ENCODE peak calls at places on chromosomes 4 and X, in seven cellular contexts. O, D, V, L, H, G and S are unnamed samples.

GRCh38 chr4:114287079-114287696 is 307.7 kb upstream of the ARSJ start:
- DNase-seq in D (no peak), V (no peak), H (no peak), G (no peak), L (no peak), O (no peak), S (no peak)

GRCh38 chr4:17491196-17491595 is 20.7 kb downstream of the QDPR start:
- DNase-seq in L (no peak), O (no peak), H (no peak), V (no peak), G (no peak), D (no peak), S (no peak)

GRCh38 chr4:72076562-72076961 is 44.8 kb downstream of the NPFFR2 start:
- DNase-seq in L (no peak), G (no peak), D (no peak), H (peak; percentile 73), V (no peak), O (no peak), S (peak; percentile 1)

GRCh38 chrX:148542481-148543255 is 42.3 kb downstream of the AFF2 start:
- DNase-seq in D (peak; percentile 39), V (no peak), H (no peak), L (no peak), O (no peak), G (no peak), S (no peak)

GRCh38 chr4:128288689-128289106 is 1.1 kb upstream of the PGRMC2 start:
- DNase-seq in D (peak; percentile 74), L (peak; percentile 6), G (no peak), V (no peak), H (no peak), O (no peak), S (peak; percentile 26)

GRCh38 chr4:26171953-26172352 is 148.9 kb upstream of the RBPJ start:
- DNase-seq in L (no peak), H (peak; percentile 92), V (no peak), D (no peak), O (no peak), G (no peak), S (peak; percentile 98)

GRCh38 chr4:181987392-181987791 is 255.8 kb upstream of the TENM3 start:
- DNase-seq in D (no peak), G (no peak), O (no peak), H (no peak), L (no peak), V (no peak), S (no peak)

GRCh38 chrX:108000751-108001150 is 18.6 kb upstream of the TEX13B start:
- DNase-seq in H (no peak), L (no peak), D (no peak), V (no peak), O (no peak), G (no peak), S (peak; percentile 56)

GRCh38 chr4:2303121-2303685 is 41.3 kb upstream of the MXD4 start:
- DNase-seq in L (no peak), D (no peak), H (no peak), G (peak; percentile 34), V (no peak), O (no peak), S (no peak)

GRCh38 chr4:159764343-159764952 is 661.6 kb downstream of the RAPGEF2 start:
- DNase-seq in L (no peak), D (peak; percentile 66), V (no peak), H (no peak), O (no peak), G (peak; percentile 50), S (peak; percentile 86)

GRCh38 chr4:25882226-25882625 is 19.4 kb upstream of the SEL1L3 start:
- DNase-seq in L (no peak), V (no peak), G (no peak), H (no peak), O (no peak), D (no peak), S (no peak)

GRCh38 chrX:136627381-136627780 is 20.6 kb upstream of the CD40LG start:
- DNase-seq in D (no peak), H (no peak), L (no peak), G (no peak), V (no peak), O (no peak), S (no peak)

GRCh38 chrX:4851534-4851933 is 1138.1 kb upstream of the PRKX start:
- DNase-seq in O (no peak), V (no peak), H (no peak), L (no peak), G (no peak), D (no peak), S (no peak)

GRCh38 chr4:147481577-147482109 is 746 bp downstream of the EDNRA start:
- DNase-seq in O (no peak), G (peak; percentile 37), H (no peak), L (no peak), D (no peak), V (no peak), S (no peak)

GRCh38 chr4:152099555-152099954 is 338.7 kb upstream of the GATB start:
- DNase-seq in D (no peak), H (no peak), L (no peak), G (no peak), O (no peak), V (no peak), S (no peak)

GRCh38 chr4:121191351-121191750 is 27.2 kb upstream of the TNIP3 start:
- DNase-seq in H (no peak), O (no peak), L (no peak), D (no peak), G (no peak), V (no peak), S (no peak)

GRCh38 chrX:71577682-71578081 is 555 bp upstream of the GCNA start:
- DNase-seq in L (no peak), H (no peak), D (no peak), G (peak; percentile 53), V (no peak), O (no peak), S (no peak)

GRCh38 chrX:149631293-149632165 is at the start of gene TMEM185A:
- DNase-seq in O (peak; percentile 47), D (peak; percentile 61), H (peak; percentile 16), V (peak; percentile 29), L (peak; percentile 69), G (peak; percentile 90), S (peak; percentile 28)

GRCh38 chr4:16582526-16582925 is 315.9 kb downstream of the LDB2 start:
- DNase-seq in L (no peak), D (peak; percentile 21), O (no peak), H (no peak), G (peak; percentile 44), V (no peak), S (no peak)

GRCh38 chr4:2469192-2469984 is 482 bp downstream of the RNF4 start:
- DNase-seq in O (peak; percentile 66), V (no peak), L (peak; percentile 64), D (peak; percentile 76), G (peak; percentile 88), H (peak; percentile 6), S (peak; percentile 38)

GRCh38 chr4:86493460-86493859 is 100.7 kb upstream of the PTPN13 start:
- DNase-seq in D (no peak), V (no peak), O (no peak), G (no peak), L (no peak), H (no peak), S (no peak)

GRCh38 chr4:85787133-85787532 is 312.2 kb downstream of the ARHGAP24 start:
- DNase-seq in H (peak; percentile 78), G (no peak), L (no peak), V (no peak), O (no peak), D (no peak), S (peak; percentile 95)